ENCODE peak calls at places on chromosomes 7 and 10, in seven cellular contexts. J is IMR-90, F is Peyer's patch, D is K562, L is spleen, I is uterus, N is gastrocnemius medialis. A is an unnamed sample.

GRCh38 chr7:23462846-23463245 is 7.4 kb downstream of the IGF2BP3 start:
- DNase-seq in J (peak; percentile 67), F (no peak), D (no peak), L (no peak), I (no peak), N (no peak), A (no peak)

GRCh38 chr7:100118388-100119074 is 627 bp downstream of the TAF6 start:
- DNase-seq in J (no peak), F (no peak), D (no peak), L (no peak), I (no peak), N (no peak), A (no peak)

GRCh38 chr7:142876236-142876960 is 9.1 kb downstream of the TRPV6 start:
- DNase-seq in J (no peak), F (no peak), D (no peak), L (no peak), I (no peak), N (no peak), A (no peak)

GRCh38 chr7:85324145-85324799 is 137.4 kb upstream of the SEMA3D start:
- DNase-seq in J (no peak), F (no peak), D (no peak), L (no peak), I (no peak), N (no peak), A (no peak)

GRCh38 chr10:61142987-61143386 is 199.0 kb upstream of the RHOBTB1 start:
- DNase-seq in J (no peak), F (no peak), D (peak; percentile 11), L (no peak), I (no peak), N (no peak), A (no peak)

GRCh38 chr10:120131183-120131582 is 238.7 kb downstream of the SEC23IP start:
- DNase-seq in J (no peak), F (no peak), D (peak; percentile 21), L (no peak), I (no peak), N (no peak), A (no peak)

GRCh38 chr7:102418603-102419002 is 14.8 kb upstream of the ORAI2 start:
- DNase-seq in J (no peak), F (no peak), D (no peak), L (peak; percentile 51), I (no peak), N (no peak), A (no peak)

GRCh38 chr7:107692501-107692900 is 31.9 kb downstream of the SLC26A4 start:
- DNase-seq in J (peak; percentile 61), F (no peak), D (no peak), L (no peak), I (no peak), N (no peak), A (no peak)

GRCh38 chr10:110208614-110209398 is 1.4 kb downstream of the MXI1 start:
- DNase-seq in J (peak; percentile 46), F (peak; percentile 64), D (peak; percentile 65), L (peak; percentile 82), I (peak; percentile 48), N (peak; percentile 14), A (peak; percentile 87)

GRCh38 chr7:134908289-134908688 is 78.0 kb upstream of the AGBL3 start:
- DNase-seq in J (peak; percentile 85), F (no peak), D (no peak), L (no peak), I (no peak), N (no peak), A (no peak)

GRCh38 chr10:19412531-19412930 is 363.9 kb downstream of the MALRD1 start:
- DNase-seq in J (peak; percentile 45), F (no peak), D (no peak), L (no peak), I (no peak), N (no peak), A (no peak)

GRCh38 chr10:32337343-32337742 is 9.6 kb downstream of the EPC1 start:
- DNase-seq in J (peak; percentile 15), F (no peak), D (no peak), L (no peak), I (no peak), N (no peak), A (no peak)

GRCh38 chr10:80569131-80569895 is 31.6 kb downstream of the SH2D4B start:
- DNase-seq in J (no peak), F (no peak), D (no peak), L (no peak), I (no peak), N (no peak), A (peak; percentile 57)

GRCh38 chr10:101693701-101694055 is 1.3 kb downstream of the FBXW4 start:
- DNase-seq in J (peak; percentile 60), F (no peak), D (peak; percentile 50), L (no peak), I (peak; percentile 19), N (no peak), A (no peak)

GRCh38 chr7:134140889-134141867 is 14.0 kb downstream of the LRGUK start:
- DNase-seq in J (peak; percentile 51), F (peak; percentile 73), D (peak; percentile 92), L (peak; percentile 82), I (peak; percentile 47), N (peak; percentile 18), A (peak; percentile 37)

GRCh38 chr10:45180946-45181439 is 134.4 kb downstream of the OR13A1 start:
- DNase-seq in J (no peak), F (no peak), D (no peak), L (no peak), I (no peak), N (no peak), A (no peak)

GRCh38 chr7:55100962-55101327 is 82.1 kb downstream of the EGFR start:
- DNase-seq in J (no peak), F (no peak), D (no peak), L (no peak), I (no peak), N (no peak), A (peak; percentile 81)

GRCh38 chr7:79284226-79284625 is 169.2 kb downstream of the MAGI2 start:
- DNase-seq in J (peak; percentile 63), F (no peak), D (no peak), L (no peak), I (no peak), N (no peak), A (no peak)

GRCh38 chr10:88089498-88089897 is 226.1 kb downstream of the PTEN start:
- DNase-seq in J (no peak), F (no peak), D (no peak), L (no peak), I (no peak), N (no peak), A (no peak)

GRCh38 chr10:31010062-31010461 is 21.6 kb downstream of the ZNF438 start:
- DNase-seq in J (peak; percentile 25), F (no peak), D (no peak), L (no peak), I (no peak), N (no peak), A (no peak)

GRCh38 chr10:16993186-16993585 is 136.4 kb downstream of the CUBN start:
- DNase-seq in J (no peak), F (no peak), D (no peak), L (no peak), I (no peak), N (no peak), A (no peak)

DNA sequence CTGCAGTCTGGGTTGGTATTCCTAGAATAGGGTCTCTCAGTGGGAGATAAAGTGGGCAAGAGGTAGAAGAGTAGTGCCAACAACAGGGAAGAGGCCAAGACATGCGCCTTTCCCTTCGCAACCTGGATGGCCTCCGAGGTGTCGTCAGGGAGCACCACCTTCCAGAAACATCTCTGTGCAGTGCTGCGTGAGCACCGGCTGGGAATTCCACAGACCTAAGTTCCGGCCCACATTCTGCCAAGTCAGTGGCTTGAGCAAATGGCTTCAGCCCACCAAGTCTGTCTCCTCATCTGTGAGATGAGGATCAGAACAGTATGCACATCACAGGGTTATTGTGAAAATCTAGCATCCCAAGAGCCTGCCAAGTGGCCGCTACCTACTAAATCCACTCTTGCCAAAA is 40.6 kb downstream of the CCDC3 start:
- DNase-seq in J (no peak), F (no peak), D (no peak), L (no peak), I (peak; percentile 43), N (no peak), A (peak; percentile 83)
- H3K4me3 ChIP-seq in J (no peak overlapping the region), F (no peak overlapping the region), D (no peak overlapping the region), L (no peak overlapping the region), I (peak overlapping the region; percentile 29), N (no peak overlapping the region), A (no peak overlapping the region)

DNA sequence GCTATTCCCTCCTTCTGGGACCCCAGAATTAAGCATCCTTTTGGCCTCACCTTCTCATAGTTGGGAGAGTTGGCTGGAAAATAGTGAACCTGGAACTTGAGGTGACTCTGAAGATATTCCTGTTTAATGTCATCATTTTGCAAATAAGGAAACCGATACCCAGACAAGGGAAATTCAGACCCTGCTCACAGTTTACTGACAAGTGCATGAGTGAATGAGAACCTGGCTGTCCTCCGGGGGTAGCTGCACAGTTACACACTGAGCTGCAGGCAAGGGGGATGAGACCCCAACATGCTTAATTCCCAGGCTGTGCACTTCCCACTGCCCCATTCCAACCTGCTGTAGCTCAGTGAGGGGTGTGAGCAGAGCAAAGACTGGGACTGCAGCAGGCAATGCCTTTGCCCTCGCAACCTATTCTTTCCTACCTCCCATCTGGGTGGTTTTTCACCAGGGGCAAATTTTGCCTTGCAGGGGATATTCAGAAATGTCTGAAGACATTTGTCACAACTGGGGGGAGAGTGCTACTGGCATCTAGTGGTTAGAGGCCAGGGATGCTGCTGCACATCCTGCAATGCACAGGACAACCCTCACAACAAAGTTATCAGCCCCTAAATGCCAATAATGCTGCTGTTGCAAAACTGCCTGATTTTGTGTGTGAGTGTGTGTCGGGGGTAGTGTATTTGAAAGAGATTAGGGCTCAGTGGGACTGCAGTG is 136.2 kb downstream of the SORCS3 start:
- DNase-seq in J (no peak), F (no peak), D (no peak), L (no peak), I (no peak), N (no peak), A (no peak)
- TF ChIP-seq CTCF in J (no peak), F (no peak), D (no peak), L (no peak), I (no peak), N (no peak), A (no peak)

GRCh38 chr7:44639701-44640321 is 33.4 kb downstream of the OGDH start:
- DNase-seq in J (peak; percentile 91), F (no peak), D (no peak), L (no peak), I (peak; percentile 31), N (no peak), A (peak; percentile 54)
- TF ChIP-seq POLR2A in J (no peak), F (no peak), D (no peak), L (no peak), I (no peak), N (no peak), A (no peak)

GRCh38 chr7:3300651-3301471 is at the start of gene SDK1:
- DNase-seq in J (peak; percentile 85), F (peak; percentile 92), D (peak; percentile 87), L (peak; percentile 97), I (peak; percentile 87), N (peak; percentile 70), A (peak; percentile 97)

GRCh38 chr7:3300221-3300650 is 816 bp upstream of the SDK1 start:
- DNase-seq in J (peak; percentile 15), F (no peak), D (no peak), L (no peak), I (no peak), N (no peak), A (peak; percentile 87)

GRCh38 chr7:3301472-3301778 is 373 bp downstream of the SDK1 start:
- DNase-seq in J (no peak), F (no peak), D (no peak), L (no peak), I (no peak), N (no peak), A (no peak)

GRCh38 chr7:3302681-3303320 is 1.7 kb downstream of the SDK1 start:
- DNase-seq in J (no peak), F (no peak), D (no peak), L (no peak), I (no peak), N (no peak), A (no peak)

GRCh38 chr7:3301831-3302618 is 973 bp downstream of the SDK1 start:
- DNase-seq in J (peak; percentile 29), F (no peak), D (no peak), L (peak; percentile 81), I (no peak), N (no peak), A (peak; percentile 87)
- H3K4me3 ChIP-seq in J (peak overlapping the region; percentile 15), F (peak overlapping the region; percentile 50), D (no peak overlapping the region), L (peak overlapping the region; percentile 53), I (peak overlapping the region; percentile 56), N (peak overlapping the region; percentile 51), A (peak overlapping the region; percentile 34)